ENCODE peak calls at places on chromosomes 6 and 20, in four cellular contexts. M, E, H and N are unnamed samples.

GRCh38 chr20:3871549-3872265 is 17.5 kb upstream of the PANK2 start:
- DNase-seq in M (no peak), E (no peak), H (no peak), N (no peak)

GRCh38 chr6:34926655-34927054 is 37.6 kb downstream of the ANKS1A start:
- DNase-seq in M (peak), E (no peak), H (no peak), N (no peak)

GRCh38 chr6:30380464-30380863 is 35.5 kb downstream of the RPP21 start:
- DNase-seq in M (no peak), E (no peak), H (no peak), N (no peak)

GRCh38 chr6:31779908-31780307 is 2.8 kb upstream of the VWA7 start:
- DNase-seq in M (no peak), E (no peak), H (no peak), N (no peak)

GRCh38 chr6:43376551-43376981 is 7.1 kb upstream of the ZNF318 start:
- DNase-seq in M (no peak), E (no peak), H (no peak), N (no peak)

GRCh38 chr6:135503703-135504475 is 6.3 kb upstream of the AHI1 start:
- DNase-seq in M (no peak), E (no peak), H (no peak), N (no peak)

GRCh38 chr20:34716921-34717229 is 12.7 kb downstream of the TP53INP2 start:
- DNase-seq in M (no peak), E (no peak), H (no peak), N (no peak)

GRCh38 chr20:48267825-48268615 is 482.7 kb upstream of the SULF2 start:
- DNase-seq in M (no peak), E (no peak), H (no peak), N (no peak)

GRCh38 chr6:56255370-56255769 is 8.0 kb upstream of the COL21A1 start:
- DNase-seq in M (no peak), E (no peak), H (no peak), N (peak)

GRCh38 chr20:49676581-49677291 is 36.9 kb downstream of the B4GALT5 start:
- DNase-seq in M (peak), E (no peak), H (peak), N (no peak)

GRCh38 chr6:37696220-37696840 is 1.4 kb downstream of the MDGA1 start:
- DNase-seq in M (peak), E (peak), H (peak), N (peak)

GRCh38 chr20:53937929-53938367 is 132.4 kb downstream of the BCAS1 start:
- DNase-seq in M (no peak), E (no peak), H (no peak), N (no peak)

GRCh38 chr20:11891827-11892521 is 25.7 kb upstream of the BTBD3 start:
- DNase-seq in M (peak), E (peak), H (no peak), N (peak)

GRCh38 chr20:37881601-37882343 is 21.2 kb upstream of the VSTM2L start:
- DNase-seq in M (no peak), E (no peak), H (no peak), N (no peak)

GRCh38 chr6:132919476-132919875 is 105.1 kb downstream of the RPS12 start:
- DNase-seq in M (peak), E (peak), H (no peak), N (peak)

GRCh38 chr6:35014786-35015185 is 125.7 kb downstream of the ANKS1A start:
- DNase-seq in M (peak), E (no peak), H (no peak), N (no peak)

GRCh38 chr6:147603392-147604081 is 95.0 kb downstream of the SAMD5 start:
- DNase-seq in M (no peak), E (peak), H (no peak), N (no peak)

GRCh38 chr6:69487688-69488087 is 309.1 kb downstream of the LMBRD1 start:
- DNase-seq in M (no peak), E (no peak), H (no peak), N (no peak)

GRCh38 chr6:51398064-51398740 is 579.5 kb downstream of the TFAP2B start:
- DNase-seq in M (no peak), E (no peak), H (no peak), N (peak)

GRCh38 chr6:41644297-41644879 is 6.1 kb downstream of the MDFI start:
- DNase-seq in M (no peak), E (no peak), H (no peak), N (no peak)

GRCh38 chr20:63056236-63057132 is 49.7 kb upstream of the BHLHE23 start:
- DNase-seq in M (peak), E (peak), H (no peak), N (peak)

GRCh38 chr20:47306755-47307370 is 49.6 kb downstream of the ZMYND8 start:
- DNase-seq in M (no peak), E (no peak), H (no peak), N (no peak)

GRCh38 chr6:72560721-72561593 is 60.9 kb upstream of the KCNQ5 start:
- DNase-seq in M (no peak), E (no peak), H (no peak), N (peak)

GRCh38 chr6:22829070-22829469 is 259.7 kb downstream of the HDGFL1 start:
- DNase-seq in M (no peak), E (no peak), H (no peak), N (no peak)

GRCh38 chr6:10882654-10883053 is 813 bp upstream of the GCM2 start:
- DNase-seq in M (no peak), E (no peak), H (no peak), N (peak)

GRCh38 chr20:45308078-45308778 is at the start of gene MATN4:
- DNase-seq in M (no peak), E (peak), H (no peak), N (no peak)

GRCh38 chr20:10709916-10710315 is 36.1 kb upstream of the JAG1 start:
- DNase-seq in M (no peak), E (no peak), H (no peak), N (no peak)

GRCh38 chr6:82111818-82112217 is 135.7 kb downstream of the IBTK start:
- DNase-seq in M (no peak), E (no peak), H (no peak), N (no peak)

GRCh38 chr20:10553326-10553984 is 118.3 kb downstream of the SLX4IP start:
- DNase-seq in M (peak), E (peak), H (no peak), N (peak)